ENCODE peak calls at places on chromosomes 1 and 21, in nine cellular contexts. Y is CD4-positive, alpha-beta memory T cell; D is heart right ventricle; H is mucosa of descending colon; O is Peyer's patch; Z is foreskin keratinocyte; J is SK-N-SH; E is GM23338; C is right lobe of liver. T is an unnamed sample.
A peak's percentile ranks its signal among the peaks of the same experiment; 100 is the strongest.

GRCh38 chr1:42931108-42931539 is 27.5 kb downstream of the SLC2A1 start:
- DNase-seq in Z (peak; percentile 38), H (peak; percentile 52), O (peak; percentile 72), Y (peak; percentile 71), J (peak; percentile 88), D (no peak), E (peak; percentile 82), C (no peak), T (peak; percentile 27)

GRCh38 chr1:42936309-42937078 is 22.2 kb downstream of the SLC2A1 start:
- DNase-seq in Y (no peak), C (peak; percentile 46), J (no peak), O (peak; percentile 39), Z (peak; percentile 90), E (no peak), H (peak; percentile 43), D (no peak), T (peak; percentile 95)

GRCh38 chr21:34726627-34727337 is 58.0 kb downstream of the CLIC6 start:
- DNase-seq in Y (no peak), Z (peak; percentile 55), D (no peak), J (no peak), O (no peak), H (no peak), C (no peak), E (no peak), T (peak; percentile 75)

GRCh38 chr1:183185941-183186490 is at the start of gene LAMC2:
- DNase-seq in Z (peak; percentile 99), O (no peak), J (no peak), H (peak; percentile 78), C (no peak), E (peak; percentile 93), D (no peak), Y (no peak), T (peak; percentile 99)

GRCh38 chr1:26998319-26999300 is 5.1 kb downstream of the TRNP1 start:
- DNase-seq in J (no peak), Z (peak; percentile 94), O (no peak), H (no peak), Y (no peak), E (peak; percentile 26), C (no peak), D (no peak), T (peak; percentile 90)

GRCh38 chr1:186662752-186663151 is 17.5 kb downstream of the PTGS2 start:
- DNase-seq in Y (no peak), C (no peak), E (no peak), H (no peak), Z (peak; percentile 87), O (no peak), D (no peak), J (no peak), T (peak; percentile 62)

GRCh38 chr1:9341301-9341845 is 48.7 kb downstream of the SPSB1 start:
- DNase-seq in Y (no peak), J (no peak), H (no peak), O (no peak), D (no peak), Z (no peak), E (no peak), C (no peak), T (no peak)

GRCh38 chr1:27630859-27631491 is 4.0 kb downstream of the FGR start:
- DNase-seq in D (peak; percentile 56), Z (no peak), E (no peak), C (no peak), H (no peak), J (no peak), O (peak; percentile 54), Y (no peak), T (no peak)

GRCh38 chr1:236154126-236154525 is 11.8 kb downstream of the GPR137B start:
- DNase-seq in Z (no peak), E (no peak), H (no peak), Y (no peak), D (no peak), J (no peak), O (no peak), C (no peak), T (no peak)

GRCh38 chr1:10450156-10450801 is 448 bp downstream of the CORT start:
- DNase-seq in Y (no peak), E (no peak), C (no peak), H (no peak), D (no peak), O (no peak), J (peak; percentile 31), Z (no peak), T (no peak)

GRCh38 chr1:22325531-22326371 is 125.9 kb upstream of the ZBTB40 start:
- DNase-seq in D (no peak), H (no peak), Y (no peak), C (peak; percentile 37), E (no peak), O (no peak), Z (no peak), J (no peak), T (no peak)

GRCh38 chr1:29732438-29732837 is 496.1 kb downstream of the PTPRU start:
- DNase-seq in O (no peak), Z (no peak), H (no peak), D (no peak), E (no peak), C (no peak), J (no peak), Y (no peak), T (no peak)

GRCh38 chr1:99645199-99645598 is 714 bp upstream of the PALMD start:
- DNase-seq in J (no peak), Y (no peak), H (no peak), D (peak; percentile 54), Z (peak; percentile 74), O (no peak), E (no peak), C (peak; percentile 82), T (peak; percentile 82)

GRCh38 chr1:109873278-109874175 is 37.1 kb upstream of the CSF1 start:
- DNase-seq in Y (peak; percentile 10), H (no peak), O (no peak), D (no peak), Z (no peak), E (no peak), J (no peak), C (peak; percentile 42), T (peak; percentile 36)

GRCh38 chr1:107936498-107937481 is 28.2 kb downstream of the VAV3 start:
- DNase-seq in O (peak; percentile 31), C (no peak), H (peak; percentile 20), E (peak; percentile 78), Y (no peak), J (no peak), Z (peak; percentile 96), D (peak; percentile 51), T (peak; percentile 97)

GRCh38 chr1:160826546-160826945 is 30.6 kb downstream of the LY9 start:
- DNase-seq in C (no peak), O (no peak), H (no peak), Y (no peak), D (no peak), Z (peak; percentile 56), J (no peak), E (no peak), T (peak; percentile 45)

DNA sequence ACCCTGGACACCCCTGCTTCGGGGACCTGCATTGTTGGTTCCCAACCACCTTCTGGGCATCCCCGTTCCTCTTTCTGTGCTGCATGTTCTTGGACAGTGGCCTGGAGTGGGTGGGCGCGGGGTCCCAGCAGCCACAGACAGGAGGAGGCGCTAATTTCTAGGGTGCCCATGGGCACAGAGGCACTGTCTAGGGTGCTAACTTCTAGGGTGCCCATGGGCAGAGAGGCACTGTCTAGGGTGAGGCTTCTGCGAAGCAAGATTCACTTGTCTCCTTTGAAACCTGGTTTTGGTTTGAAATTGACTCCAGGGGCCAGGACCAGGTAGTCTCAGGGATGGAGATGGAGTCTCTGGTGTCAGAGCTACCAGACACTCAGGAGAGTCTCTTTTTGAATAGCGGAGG is 815 bp upstream of the MEGF6 start:
- DNase-seq in D (no peak), J (no peak), Y (no peak), O (no peak), C (no peak), E (no peak), H (no peak), Z (no peak), T (no peak)
- H3K4me1 ChIP-seq in D (peaks cover 7% of the 10 kb centered on the region), J (peaks cover 38% of the 10 kb centered on the region), Y (peaks cover 15% of the 10 kb centered on the region), O (peaks cover 18% of the 10 kb centered on the region), C (peaks cover 9% of the 10 kb centered on the region), E (peaks cover 14% of the 10 kb centered on the region), H (peaks cover 14% of the 10 kb centered on the region), Z (no peaks in the 10 kb centered on the region), T (peaks cover 24% of the 10 kb centered on the region)

GRCh38 chr1:226066415-226067077 is 4.0 kb downstream of the H3-3A start:
- DNase-seq in C (no peak), O (no peak), H (no peak), J (peak; percentile 27), Y (no peak), E (no peak), D (no peak), Z (peak; percentile 20), T (peak; percentile 17)
- H3K4me1 ChIP-seq in C (peaks cover 24% of the 10 kb centered on the region), O (peaks cover 3% of the 10 kb centered on the region), H (peaks cover 38% of the 10 kb centered on the region), J (peaks cover 24% of the 10 kb centered on the region), Y (peaks cover 65% of the 10 kb centered on the region), E (peaks cover 16% of the 10 kb centered on the region), D (peaks cover 6% of the 10 kb centered on the region), Z (peaks cover 6% of the 10 kb centered on the region), T (peaks cover 11% of the 10 kb centered on the region)

DNA sequence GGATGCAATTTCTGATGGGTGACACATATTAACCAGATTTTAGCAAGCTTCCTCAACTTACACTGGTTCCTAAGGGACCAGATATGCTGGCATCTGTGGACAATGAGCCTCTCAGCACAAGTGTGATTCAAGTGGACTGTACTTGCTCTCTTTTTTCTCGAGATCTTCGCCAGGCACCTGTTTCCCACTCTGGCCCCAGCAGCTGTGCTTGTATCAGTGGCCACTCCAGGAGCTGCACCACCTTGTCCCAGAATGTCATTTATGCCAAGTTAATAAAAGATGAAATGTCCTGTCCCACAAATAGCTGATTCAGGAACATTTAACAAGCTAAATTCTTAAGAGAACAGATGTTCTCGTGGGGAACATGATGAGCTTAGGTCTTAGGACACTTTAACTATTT is 14.6 kb downstream of the C1orf198 start:
- DNase-seq in O (no peak), Z (no peak), J (no peak), C (no peak), E (no peak), Y (no peak), H (no peak), D (no peak), T (no peak)
- H3K4me1 ChIP-seq in O (no peaks in the 10 kb centered on the region), Z (no peaks in the 10 kb centered on the region), J (peaks cover 26% of the 10 kb centered on the region), C (peaks cover 11% of the 10 kb centered on the region), E (peaks cover 10% of the 10 kb centered on the region), Y (no peaks in the 10 kb centered on the region), H (no peaks in the 10 kb centered on the region), D (peaks cover 25% of the 10 kb centered on the region), T (peaks cover 14% of the 10 kb centered on the region)

GRCh38 chr1:204447736-204448135 is 36.1 kb upstream of the PPP1R15B start:
- DNase-seq in Z (no peak), E (no peak), J (no peak), H (no peak), O (no peak), D (no peak), Y (no peak), C (no peak), T (no peak)

GRCh38 chr1:204447220-204447619 is 35.6 kb upstream of the PPP1R15B start:
- DNase-seq in C (no peak), Y (no peak), E (no peak), O (no peak), D (no peak), J (no peak), H (no peak), Z (no peak), T (no peak)

GRCh38 chr1:204446413-204447111 is 34.9 kb upstream of the PPP1R15B start:
- DNase-seq in E (peak; percentile 93), C (peak; percentile 72), H (peak; percentile 85), Z (no peak), J (peak; percentile 82), Y (peak; percentile 79), O (peak; percentile 75), D (peak; percentile 79), T (no peak)

GRCh38 chr1:204443871-204444581 is 32.4 kb upstream of the PPP1R15B start:
- DNase-seq in D (no peak), Y (no peak), C (no peak), E (no peak), O (no peak), H (no peak), Z (peak; percentile 89), J (no peak), T (peak; percentile 93)

GRCh38 chr1:204445860-204446412 is 34.3 kb upstream of the PPP1R15B start:
- DNase-seq in Z (no peak), Y (peak; percentile 44), O (no peak), J (peak; percentile 63), H (peak; percentile 79), E (peak; percentile 87), D (no peak), C (no peak), T (no peak)
- H3K4me1 ChIP-seq in Z (peaks cover 22% of the 10 kb centered on the region), Y (peaks cover 21% of the 10 kb centered on the region), O (peaks cover 4% of the 10 kb centered on the region), J (no peaks in the 10 kb centered on the region), H (peaks cover 34% of the 10 kb centered on the region), E (peaks cover 7% of the 10 kb centered on the region), D (peaks cover 28% of the 10 kb centered on the region), C (peaks cover 20% of the 10 kb centered on the region), T (peaks cover 32% of the 10 kb centered on the region)